ENCODE peak calls at places on chromosomes 2 and 18, in seven cellular contexts. E is hypothalamus; Q is fibroblast of the conjunctiva; J is stimulated activated CD8-positive, alpha-beta memory T cell treated with anti-CD3 and anti-CD28 coated beads, Interleukin-15, amount 100 ng/mL, for 1 hour; R is prostate gland; A is body of pancreas; Z is NCI-H345. N is an unnamed sample.

GRCh38 chr2:242075163-242075562 is 205.6 kb downstream of the RTP5 start:
- DNase-seq in E (no peak), Q (peak), J (no peak), R (no peak), A (no peak), Z (no peak), N (peak)

GRCh38 chr18:7946724-7947377 is 379.7 kb downstream of the PTPRM start:
- DNase-seq in E (no peak), Q (peak), J (no peak), R (no peak), A (peak), Z (no peak), N (peak)

GRCh38 chr2:6788614-6789013 is 77.1 kb downstream of the CMPK2 start:
- DNase-seq in E (no peak), Q (no peak), J (no peak), R (no peak), A (no peak), Z (no peak), N (no peak)

GRCh38 chr2:12824771-12825363 is 108.1 kb downstream of the TRIB2 start:
- DNase-seq in E (no peak), Q (no peak), J (no peak), R (no peak), A (peak), Z (no peak), N (no peak)

GRCh38 chr2:159946326-159946992 is 116.0 kb downstream of the PLA2R1 start:
- DNase-seq in E (no peak), Q (peak), J (no peak), R (no peak), A (no peak), Z (no peak), N (peak)

GRCh38 chr2:128360711-128361110 is 42.0 kb upstream of the HS6ST1 start:
- DNase-seq in E (no peak), Q (no peak), J (no peak), R (no peak), A (no peak), Z (no peak), N (no peak)

GRCh38 chr2:223725494-223725893 is 111.9 kb downstream of the AP1S3 start:
- DNase-seq in E (peak), Q (peak), J (no peak), R (peak), A (peak), Z (peak), N (peak)

GRCh38 chr2:45009928-45010705 is 865 bp upstream of the SIX2 start:
- DNase-seq in E (no peak), Q (peak), J (no peak), R (peak), A (peak), Z (no peak), N (peak)

GRCh38 chr2:223090081-223090480 is 38.1 kb downstream of the KCNE4 start:
- DNase-seq in E (no peak), Q (no peak), J (no peak), R (peak), A (peak), Z (no peak), N (no peak)

GRCh38 chr2:27003003-27003402 is 29.8 kb upstream of the TMEM214 start:
- DNase-seq in E (no peak), Q (no peak), J (no peak), R (no peak), A (no peak), Z (no peak), N (no peak)

GRCh38 chr2:1746174-1747064 is 2.1 kb upstream of the PXDN start:
- DNase-seq in E (no peak), Q (no peak), J (no peak), R (no peak), A (no peak), Z (no peak), N (no peak)

GRCh38 chr18:46148810-46149209 is 44.6 kb downstream of the HAUS1 start:
- DNase-seq in E (no peak), Q (peak), J (no peak), R (peak), A (peak), Z (peak), N (peak)

GRCh38 chr2:55049794-55050132 is 488 bp downstream of the RTN4 start:
- DNase-seq in E (no peak), Q (no peak), J (no peak), R (peak), A (peak), Z (no peak), N (no peak)

GRCh38 chr2:217953531-217953932 is 49.3 kb downstream of the TNS1 start:
- DNase-seq in E (no peak), Q (no peak), J (no peak), R (no peak), A (peak), Z (no peak), N (peak)

GRCh38 chr2:132489150-132489549 is 72.5 kb downstream of the GPR39 start:
- DNase-seq in E (no peak), Q (no peak), J (no peak), R (no peak), A (no peak), Z (no peak), N (peak)

GRCh38 chr2:43852196-43852730 is 13.5 kb downstream of the ABCG8 start:
- DNase-seq in E (no peak), Q (no peak), J (no peak), R (no peak), A (no peak), Z (no peak), N (no peak)

GRCh38 chr2:229376866-229377265 is 105.8 kb upstream of the PID1 start:
- DNase-seq in E (no peak), Q (no peak), J (no peak), R (no peak), A (no peak), Z (no peak), N (peak)

GRCh38 chr18:10681581-10682367 is 155.9 kb downstream of the NAPG start:
- DNase-seq in E (no peak), Q (no peak), J (no peak), R (no peak), A (no peak), Z (no peak), N (no peak)

GRCh38 chr18:40485318-40485717 is 1469.7 kb upstream of the PIK3C3 start:
- DNase-seq in E (no peak), Q (no peak), J (no peak), R (no peak), A (no peak), Z (no peak), N (peak)

GRCh38 chr2:219627105-219628100 is at the start of gene SLC4A3:
- DNase-seq in E (no peak), Q (no peak), J (no peak), R (no peak), A (peak), Z (peak), N (peak)

GRCh38 chr2:239552213-239552926 is 151.6 kb upstream of the HDAC4 start:
- DNase-seq in E (no peak), Q (no peak), J (no peak), R (no peak), A (no peak), Z (no peak), N (no peak)

GRCh38 chr2:86107031-86107430 is 996 bp downstream of the PTCD3 start:
- DNase-seq in E (no peak), Q (no peak), J (no peak), R (no peak), A (no peak), Z (no peak), N (no peak)

GRCh38 chr2:130357864-130358263 is 2.0 kb downstream of the PTPN18 start:
- DNase-seq in E (no peak), Q (no peak), J (no peak), R (no peak), A (no peak), Z (no peak), N (no peak)

GRCh38 chr2:57908736-57909161 is 137.9 kb upstream of the VRK2 start:
- DNase-seq in E (no peak), Q (no peak), J (no peak), R (no peak), A (no peak), Z (no peak), N (no peak)

GRCh38 chr2:100941646-100942240 is 60.3 kb upstream of the RPL31 start:
- DNase-seq in E (no peak), Q (no peak), J (no peak), R (no peak), A (no peak), Z (no peak), N (peak)

GRCh38 chr18:36321636-36322407 is 24.3 kb downstream of the FHOD3 start:
- DNase-seq in E (no peak), Q (no peak), J (no peak), R (no peak), A (no peak), Z (no peak), N (peak)

GRCh38 chr2:19757586-19757985 is 144.2 kb downstream of the TTC32 start:
- DNase-seq in E (no peak), Q (no peak), J (no peak), R (no peak), A (no peak), Z (no peak), N (no peak)

GRCh38 chr2:53646788-53647187 is 120.8 kb upstream of the CHAC2 start:
- DNase-seq in E (no peak), Q (no peak), J (no peak), R (no peak), A (no peak), Z (no peak), N (no peak)

GRCh38 chr2:62215306-62216064 is 19.6 kb downstream of the B3GNT2 start:
- DNase-seq in E (no peak), Q (no peak), J (no peak), R (no peak), A (no peak), Z (no peak), N (no peak)

GRCh38 chr2:19854596-19855235 is 47.1 kb downstream of the TTC32 start:
- DNase-seq in E (no peak), Q (no peak), J (no peak), R (no peak), A (no peak), Z (no peak), N (no peak)

GRCh38 chr2:221777119-221777518 is 205.0 kb upstream of the EPHA4 start:
- DNase-seq in E (no peak), Q (no peak), J (no peak), R (no peak), A (no peak), Z (no peak), N (no peak)

GRCh38 chr2:10457846-10458563 is 9.9 kb upstream of the ODC1 start:
- DNase-seq in E (no peak), Q (no peak), J (no peak), R (peak), A (peak), Z (no peak), N (peak)

GRCh38 chr18:29156531-29156930 is 979.6 kb upstream of the CDH2 start:
- DNase-seq in E (no peak), Q (no peak), J (no peak), R (no peak), A (no peak), Z (peak), N (no peak)

GRCh38 chr2:207231106-207231860 is 65.5 kb upstream of the KLF7 start:
- DNase-seq in E (no peak), Q (no peak), J (no peak), R (no peak), A (no peak), Z (no peak), N (peak)

GRCh38 chr2:181161615-181162014 is 181.2 kb downstream of the UBE2E3 start:
- DNase-seq in E (no peak), Q (no peak), J (no peak), R (no peak), A (no peak), Z (no peak), N (no peak)

GRCh38 chr2:215929602-215930335 is 83.6 kb downstream of the MREG start:
- DNase-seq in E (no peak), Q (no peak), J (no peak), R (no peak), A (no peak), Z (no peak), N (no peak)

GRCh38 chr2:199459286-199460100 is 1.8 kb upstream of the SATB2 start:
- DNase-seq in E (peak), Q (peak), J (peak), R (peak), A (peak), Z (peak), N (peak)

N was measured in astrocyte of the hippocampus.